ENCODE peak calls at places on chromosome 9, in four cellular contexts. D is stimulated activated CD4-positive, alpha-beta T cell treated with anti-CD3 and anti-CD28 coated beads, TNF-alpha, amount 100 ng/mL, for 1 hour; X is Right ventricle myocardium superior; M is left ventricle myocardium inferior. C is an unnamed sample.

GRCh38 chr9:35790385-35791291 is 753 bp upstream of the NPR2 start:
- DNase-seq in M (peak; percentile 67), D (peak; percentile 14), X (peak; percentile 74), C (peak; percentile 82)

GRCh38 chr9:34272146-34272545 is 56.9 kb downstream of the KIF24 start:
- DNase-seq in X (no peak), M (no peak), D (no peak), C (no peak)

GRCh38 chr9:130981002-130981760 is 27.8 kb upstream of the LAMC3 start:
- DNase-seq in D (no peak), X (no peak), M (no peak), C (no peak)

GRCh38 chr9:115590016-115590415 is 472.1 kb upstream of the TNC start:
- DNase-seq in D (no peak), M (no peak), X (no peak), C (no peak)

GRCh38 chr9:136100700-136101614 is 5.9 kb upstream of the NACC2 start:
- DNase-seq in D (no peak), X (no peak), M (no peak), C (no peak)

GRCh38 chr9:94627287-94627686 is 12.0 kb downstream of the FBP1 start:
- DNase-seq in D (no peak), X (no peak), M (no peak), C (no peak)

GRCh38 chr9:17063535-17064135 is 71.2 kb upstream of the CNTLN start:
- DNase-seq in M (no peak), D (no peak), X (no peak), C (no peak)

GRCh38 chr9:113503613-113504230 is 40.2 kb downstream of the RGS3 start:
- DNase-seq in M (no peak), D (no peak), X (no peak), C (no peak)

GRCh38 chr9:116355153-116355827 is 201.7 kb downstream of the PAPPA start:
- DNase-seq in M (no peak), X (no peak), D (no peak), C (no peak)

GRCh38 chr9:130981761-130982147 is 27.2 kb upstream of the LAMC3 start:
- DNase-seq in D (no peak), X (no peak), M (no peak), C (no peak)

GRCh38 chr9:126055386-126055785 is 271.2 kb upstream of the MVB12B start:
- DNase-seq in D (no peak), M (no peak), X (no peak), C (no peak)

GRCh38 chr9:34332370-34332964 is 3.1 kb downstream of the NUDT2 start:
- DNase-seq in D (no peak), M (no peak), X (no peak), C (no peak)

GRCh38 chr9:92774274-92774673 is 9.6 kb upstream of the BICD2 start:
- DNase-seq in X (no peak), M (no peak), D (no peak), C (no peak)

GRCh38 chr9:68733021-68733405 is 28.0 kb downstream of the PIP5K1B start:
- DNase-seq in D (no peak), M (no peak), X (no peak), C (no peak)

GRCh38 chr9:127022913-127023665 is 99.3 kb downstream of the ANGPTL2 start:
- DNase-seq in X (no peak), D (no peak), M (no peak), C (no peak)

GRCh38 chr9:113026200-113026599 is 14.2 kb upstream of the ZNF883 start:
- DNase-seq in D (no peak), M (no peak), X (no peak), C (no peak)

GRCh38 chr9:132588098-132588497 is 5.7 kb downstream of the BARHL1 start:
- DNase-seq in M (no peak), D (no peak), X (no peak), C (no peak)

GRCh38 chr9:72305102-72305546 is 59.9 kb downstream of the ZFAND5 start:
- DNase-seq in X (peak; percentile 87), M (peak; percentile 79), D (no peak), C (peak; percentile 82)

GRCh38 chr9:133277467-133277866 is 2.5 kb upstream of the ABO start:
- DNase-seq in D (no peak), M (no peak), X (no peak), C (no peak)

GRCh38 chr9:129500166-129500862 is 120.6 kb downstream of the C9orf50 start:
- DNase-seq in M (no peak), D (no peak), X (no peak), C (no peak)

GRCh38 chr9:129109952-129110739 is 447 bp downstream of the CRAT start:
- DNase-seq in X (peak; percentile 46), M (no peak), D (no peak), C (no peak)

GRCh38 chr9:128024761-128025308 is 42.3 kb downstream of the NAIF1 start:
- DNase-seq in X (no peak), M (no peak), D (no peak), C (no peak)

C was measured in sciatic nerve.